ENCODE peak calls at places on chromosomes 3 and 15, in ten cellular contexts. M is body of pancreas; Q is stomach; U is mesendoderm; X is effector memory CD4-positive, alpha-beta T cell; V is mesenchymal stem cell; T is GM23248; G is transverse colon; L is left ventricle myocardium inferior; Z is IMR-90. R is an unnamed sample.

GRCh38 chr3:24197809-24198208 is 252.7 kb downstream of the NR1D2 start:
- DNase-seq in M (peak; percentile 21), Q (no peak), U (peak; percentile 78), X (no peak), V (no peak), T (no peak), G (no peak), L (no peak), Z (no peak), R (no peak)

GRCh38 chr15:42772126-42772525 is 35.2 kb upstream of the CDAN1 start:
- DNase-seq in M (no peak), Q (no peak), U (no peak), X (no peak), V (no peak), T (no peak), G (peak; percentile 17), L (peak; percentile 20), Z (no peak), R (no peak)

GRCh38 chr15:40295297-40295696 is 12.4 kb upstream of the ANKRD63 start:
- DNase-seq in M (no peak), Q (no peak), U (no peak), X (no peak), V (no peak), T (no peak), G (no peak), L (no peak), Z (no peak), R (no peak)

GRCh38 chr15:66193066-66193465 is 60.5 kb downstream of the MEGF11 start:
- DNase-seq in M (no peak), Q (no peak), U (no peak), X (no peak), V (no peak), T (peak; percentile 34), G (no peak), L (no peak), Z (peak; percentile 5), R (no peak)

GRCh38 chr15:85750807-85751730 is 43.7 kb downstream of the KLHL25 start:
- DNase-seq in M (peak; percentile 19), Q (peak; percentile 24), U (peak; percentile 75), X (no peak), V (no peak), T (peak; percentile 18), G (no peak), L (no peak), Z (no peak), R (peak; percentile 46)

GRCh38 chr3:138468451-138468850 is 34.0 kb downstream of the ESYT3 start:
- DNase-seq in M (no peak), Q (no peak), U (no peak), X (no peak), V (no peak), T (no peak), G (no peak), L (no peak), Z (no peak), R (no peak)

GRCh38 chr3:117587416-117587815 is 877.8 kb downstream of the TUSC7 start:
- DNase-seq in M (no peak), Q (no peak), U (peak; percentile 34), X (no peak), V (no peak), T (no peak), G (no peak), L (no peak), Z (no peak), R (no peak)

GRCh38 chr15:64597469-64597806 is 137.1 kb downstream of the ZNF609 start:
- DNase-seq in M (no peak), Q (no peak), U (no peak), X (no peak), V (no peak), T (no peak), G (no peak), L (no peak), Z (no peak), R (no peak)

GRCh38 chr15:24961967-24962366 is 7.2 kb downstream of the SNRPN start:
- DNase-seq in M (no peak), Q (no peak), U (no peak), X (no peak), V (no peak), T (no peak), G (no peak), L (no peak), Z (no peak), R (no peak)

GRCh38 chr3:114659109-114660081 is 365.6 kb downstream of the TIGIT start:
- DNase-seq in M (no peak), Q (peak; percentile 47), U (peak; percentile 12), X (no peak), V (no peak), T (peak; percentile 30), G (no peak), L (no peak), Z (no peak), R (no peak)

GRCh38 chr15:43329222-43329959 is 982 bp downstream of the LCMT2 start:
- DNase-seq in M (no peak), Q (peak; percentile 27), U (peak; percentile 70), X (no peak), V (no peak), T (peak; percentile 79), G (peak; percentile 29), L (no peak), Z (peak; percentile 37), R (peak; percentile 57)

GRCh38 chr15:22973286-22973685 is 6.9 kb downstream of the CYFIP1 start:
- DNase-seq in M (no peak), Q (no peak), U (no peak), X (no peak), V (no peak), T (no peak), G (no peak), L (no peak), Z (no peak), R (no peak)

GRCh38 chr15:33057845-33058244 is 136.7 kb downstream of the FMN1 start:
- DNase-seq in M (no peak), Q (no peak), U (no peak), X (no peak), V (no peak), T (no peak), G (no peak), L (no peak), Z (no peak), R (no peak)

GRCh38 chr3:49276475-49277356 is at the start of gene C3orf62:
- DNase-seq in M (peak; percentile 92), Q (peak; percentile 90), U (peak; percentile 64), X (peak; percentile 51), V (peak; percentile 66), T (peak; percentile 95), G (peak; percentile 92), L (peak; percentile 95), Z (peak; percentile 73), R (peak; percentile 84)

GRCh38 chr15:59976480-59976879 is 27.6 kb upstream of the FOXB1 start:
- DNase-seq in M (no peak), Q (no peak), U (no peak), X (peak; percentile 54), V (no peak), T (no peak), G (no peak), L (no peak), Z (no peak), R (peak; percentile 29)

GRCh38 chr3:188294823-188295487 is 141.0 kb downstream of the LPP start:
- DNase-seq in M (peak; percentile 67), Q (peak; percentile 34), U (peak; percentile 44), X (no peak), V (peak; percentile 97), T (peak; percentile 96), G (no peak), L (no peak), Z (peak; percentile 96), R (no peak)

DNA sequence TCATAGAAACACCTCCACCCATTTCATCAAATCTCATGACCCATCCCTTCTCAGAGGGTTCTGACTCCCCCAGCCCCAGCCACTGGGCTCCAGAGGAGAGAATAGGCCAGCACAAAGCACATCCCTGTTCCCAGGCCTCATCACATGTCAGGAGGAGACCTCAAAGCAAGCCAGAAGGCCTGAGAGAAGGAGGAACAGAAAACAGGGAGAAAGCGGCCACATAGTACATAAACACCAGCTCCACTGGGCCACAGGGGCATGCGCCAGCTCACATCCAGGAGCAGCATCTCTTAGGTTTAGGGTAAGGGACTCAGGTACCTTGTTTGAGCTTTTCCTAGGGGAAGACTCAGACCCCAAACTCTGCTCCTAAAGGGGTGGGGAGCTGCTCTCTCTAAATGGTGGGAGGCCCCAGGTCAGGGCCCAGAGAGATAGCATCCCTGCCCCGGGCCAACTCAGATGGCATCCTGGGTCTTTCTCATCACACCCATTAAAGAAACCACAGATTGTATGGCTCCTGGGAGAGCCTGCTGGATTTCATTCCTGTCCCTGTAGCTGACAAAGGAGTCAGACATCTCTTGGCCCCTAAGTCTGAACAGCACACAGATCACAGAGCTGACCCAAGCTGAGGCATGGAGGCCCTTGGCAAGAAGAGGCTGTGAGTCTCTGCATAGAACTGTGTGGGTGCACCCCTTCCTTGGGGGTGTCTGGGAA is 2.5 kb downstream of the SHF start:
- DNase-seq in M (no peak), Q (no peak), U (no peak), X (no peak), V (no peak), T (no peak), G (no peak), L (no peak), Z (no peak), R (no peak)
- H3K4me3 ChIP-seq in M (no peak overlapping the region), Q (no peak overlapping the region), U (no peak overlapping the region), X (no peak overlapping the region), V (no peak overlapping the region), T (no peak overlapping the region), G (no peak overlapping the region), L (no peak overlapping the region), Z (no peak overlapping the region), R (no peak overlapping the region)

DNA sequence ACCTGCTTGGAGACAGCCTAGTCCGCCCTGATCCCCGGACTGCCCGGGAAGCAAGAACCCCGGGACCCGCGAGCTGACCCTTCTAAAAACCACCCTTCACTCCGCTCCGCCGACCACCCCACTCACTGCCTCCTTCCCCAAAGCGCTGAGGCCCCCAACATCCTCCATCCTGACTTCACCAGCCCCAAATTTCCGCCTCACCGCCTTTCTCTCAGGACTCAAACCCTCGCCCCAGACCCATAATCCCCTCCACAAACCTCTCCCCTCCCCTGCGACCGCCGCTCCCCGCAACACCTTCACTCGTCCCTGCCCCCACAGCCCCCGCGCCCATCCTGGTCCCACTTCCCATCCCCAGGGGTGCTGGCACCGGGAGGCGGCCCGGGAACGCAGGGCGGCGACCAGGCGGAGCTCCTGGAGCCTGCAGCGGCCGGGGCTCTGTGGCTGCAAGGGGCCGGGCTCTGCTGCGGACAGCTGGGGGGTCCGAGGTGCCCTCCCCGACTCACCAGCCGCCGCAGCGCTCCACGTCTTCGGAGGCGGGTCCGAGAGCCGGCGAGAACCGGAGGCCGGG is 321 bp downstream of the ANO10 start:
- DNase-seq in M (peak; percentile 44), Q (peak; percentile 46), U (no peak), X (no peak), V (no peak), T (no peak), G (peak; percentile 35), L (no peak), Z (no peak), R (peak; percentile 28)
- H3K27ac ChIP-seq in M (peak overlapping the region; percentile 35), Q (peak overlapping the region; percentile 73), U (peak overlapping the region; percentile 77), X (peak overlapping the region; percentile 45), V (peak overlapping the region; percentile 15), T (peak overlapping the region; percentile 52), G (peak overlapping the region; percentile 87), L (peak overlapping the region; percentile 85), Z (peak overlapping the region; percentile 78), R (peak overlapping the region; percentile 80)

GRCh38 chr15:98874773-98875172 is 132.8 kb downstream of the PGPEP1L start:
- DNase-seq in M (no peak), Q (no peak), U (peak; percentile 57), X (no peak), V (no peak), T (no peak), G (no peak), L (no peak), Z (no peak), R (no peak)
- H3K4me1 ChIP-seq in M (peaks cover 37% of the 10 kb centered on the region), Q (peaks cover 25% of the 10 kb centered on the region), U (peaks cover 16% of the 10 kb centered on the region), X (no peaks in the 10 kb centered on the region), V (peaks cover 16% of the 10 kb centered on the region), T (peaks cover 76% of the 10 kb centered on the region), G (peaks cover 36% of the 10 kb centered on the region), L (peaks cover 88% of the 10 kb centered on the region), Z (peaks cover 33% of the 10 kb centered on the region), R (no peaks in the 10 kb centered on the region)

GRCh38 chr3:66490984-66491383 is 9.8 kb downstream of the LRIG1 start:
- DNase-seq in M (no peak), Q (no peak), U (no peak), X (no peak), V (peak; percentile 71), T (no peak), G (no peak), L (no peak), Z (peak; percentile 66), R (no peak)
- H3K4me3 ChIP-seq in M (no peak overlapping the region), Q (no peak overlapping the region), U (no peak overlapping the region), X (no peak overlapping the region), V (no peak overlapping the region), T (no peak overlapping the region), G (no peak overlapping the region), L (no peak overlapping the region), Z (no peak overlapping the region), R (no peak overlapping the region)

R was measured in Peyer's patch.